ENCODE peak calls at places on chromosomes 3 and 15, in ten cellular contexts. U, W, F, T, H, J, D, G, A and I are unnamed samples.

GRCh38 chr15:41207687-41208448 is 22.7 kb downstream of the EXD1 start:
- ATAC-seq in D (no peak), W (no peak), T (no peak), J (no peak), G (no peak), H (no peak), F (peak), A (no peak), U (no peak), I (peak)

GRCh38 chr3:52501046-52501445 is 5.9 kb downstream of the STAB1 start:
- ATAC-seq in A (no peak), J (no peak), T (no peak), D (no peak), H (no peak), U (no peak), G (no peak), W (no peak), F (no peak), I (no peak)

GRCh38 chr3:278300-279064 is 81.9 kb downstream of the CHL1 start:
- ATAC-seq in W (no peak), G (no peak), F (no peak), A (no peak), H (no peak), T (no peak), U (no peak), J (no peak), D (no peak), I (peak)

GRCh38 chr3:115071611-115072010 is 75.5 kb downstream of the ZBTB20 start:
- ATAC-seq in H (no peak), U (no peak), D (no peak), T (no peak), G (no peak), J (peak), A (no peak), F (peak), W (peak), I (no peak)

GRCh38 chr3:141355242-141355641 is 13.1 kb upstream of the ZBTB38 start:
- ATAC-seq in T (no peak), U (no peak), H (no peak), J (no peak), G (no peak), F (no peak), A (no peak), W (peak), D (no peak), I (no peak)

GRCh38 chr15:64443747-64444621 is 16.4 kb upstream of the ZNF609 start:
- ATAC-seq in T (peak), D (no peak), A (peak), H (no peak), G (no peak), J (peak), W (no peak), U (peak), F (peak), I (peak)

GRCh38 chr3:110265302-110265701 is 806.3 kb upstream of the NECTIN3 start:
- ATAC-seq in U (no peak), F (no peak), J (no peak), G (no peak), D (no peak), T (no peak), H (no peak), W (no peak), A (no peak), I (no peak)

GRCh38 chr3:152071924-152072323 is 196.8 kb upstream of the MBNL1 start:
- ATAC-seq in A (peak), T (peak), U (peak), F (peak), H (peak), G (no peak), J (no peak), W (peak), D (peak), I (peak)

GRCh38 chr15:99365232-99365631 is 114.0 kb downstream of the LRRC28 start:
- ATAC-seq in H (no peak), J (no peak), U (no peak), F (no peak), T (no peak), D (no peak), W (no peak), G (no peak), A (no peak), I (no peak)

GRCh38 chr3:10456981-10457380 is 48.4 kb downstream of the ATP2B2 start:
- ATAC-seq in H (no peak), U (no peak), D (no peak), G (no peak), A (no peak), J (no peak), T (no peak), W (no peak), F (no peak), I (no peak)

GRCh38 chr15:100601158-100601557 is 826 bp downstream of the LINS1 start:
- ATAC-seq in F (no peak), J (no peak), A (no peak), W (no peak), H (no peak), G (no peak), U (no peak), D (no peak), T (no peak), I (no peak)

GRCh38 chr3:114608293-114608692 is 314.5 kb downstream of the TIGIT start:
- ATAC-seq in W (no peak), J (peak), F (peak), T (no peak), G (no peak), A (no peak), U (no peak), D (no peak), H (no peak), I (no peak)

GRCh38 chr3:48440590-48440958 is 517 bp downstream of the TMA7 start:
- ATAC-seq in A (peak), J (no peak), H (no peak), T (peak), F (peak), D (peak), W (no peak), U (peak), G (peak), I (peak)

GRCh38 chr3:62277470-62277869 is 95.9 kb downstream of the FEZF2 start:
- ATAC-seq in U (no peak), G (no peak), J (no peak), H (no peak), F (peak), W (no peak), A (no peak), T (no peak), D (no peak), I (no peak)

GRCh38 chr3:18194431-18194830 is 230.7 kb downstream of the SATB1 start:
- ATAC-seq in A (no peak), G (no peak), U (no peak), H (peak), J (no peak), D (no peak), W (no peak), T (no peak), F (no peak), I (no peak)

GRCh38 chr15:99076109-99076508 is 28.8 kb upstream of the SYNM start:
- ATAC-seq in H (no peak), T (peak), W (no peak), A (no peak), F (no peak), J (no peak), G (no peak), D (no peak), U (no peak), I (no peak)

GRCh38 chr3:115974940-115975339 is 351.6 kb downstream of the GAP43 start:
- ATAC-seq in U (no peak), J (no peak), H (no peak), F (no peak), T (no peak), A (no peak), D (no peak), W (no peak), G (no peak), I (peak)